ENCODE peak calls at places on chromosome 2, in ten cellular contexts. F is Karpas-422, R is pancreas, T is bronchial epithelial cell, C is testis, I is uterus, A is cardiac fibroblast, P is adipocyte, J is aorta, W is suprapubic skin. K is an unnamed sample.

GRCh38 chr2:224041554-224041953 is 2.5 kb upstream of the SERPINE2 start:
- DNase-seq in A (no peak), J (no peak), P (no peak), F (no peak), I (no peak), T (no peak), W (no peak), C (no peak), R (no peak), K (no peak)

GRCh38 chr2:207159002-207159401 is 6.7 kb downstream of the KLF7 start:
- DNase-seq in P (no peak), I (no peak), F (no peak), C (no peak), R (no peak), A (peak), W (no peak), J (no peak), T (no peak), K (no peak)

GRCh38 chr2:27902143-27902542 is 11.6 kb downstream of the BABAM2 start:
- DNase-seq in C (no peak), A (no peak), W (no peak), T (no peak), I (no peak), J (no peak), R (no peak), F (no peak), P (no peak), K (no peak)

GRCh38 chr2:58925676-58926081 is 684.6 kb upstream of the FANCL start:
- DNase-seq in P (peak), I (no peak), J (no peak), T (no peak), A (peak), W (no peak), C (no peak), F (no peak), R (no peak), K (peak)

GRCh38 chr2:26461601-26462023 is 16.3 kb downstream of the OTOF start:
- DNase-seq in P (no peak), A (no peak), I (no peak), C (no peak), R (no peak), F (no peak), T (no peak), W (peak), J (peak), K (no peak)

GRCh38 chr2:44321360-44321759 is 39.9 kb downstream of the PREPL start:
- DNase-seq in R (no peak), W (no peak), I (no peak), J (no peak), T (no peak), C (no peak), A (no peak), P (no peak), F (no peak), K (no peak)

GRCh38 chr2:238021327-238021726 is 39.5 kb upstream of the SCLY start:
- DNase-seq in F (no peak), I (no peak), P (no peak), A (peak), W (no peak), J (no peak), C (no peak), T (peak), R (no peak), K (no peak)

GRCh38 chr2:144630459-144631215 is 110.7 kb upstream of the ZEB2 start:
- DNase-seq in W (no peak), T (no peak), C (no peak), J (no peak), F (no peak), R (no peak), I (no peak), A (peak), P (no peak), K (peak)

GRCh38 chr2:10042301-10043161 is 819 bp upstream of the KLF11 start:
- DNase-seq in R (peak), I (peak), J (peak), C (peak), A (peak), T (no peak), P (peak), F (no peak), W (peak), K (peak)

GRCh38 chr2:96870631-96871255 is 863 bp upstream of the SEMA4C start:
- DNase-seq in T (no peak), A (no peak), J (peak), C (peak), W (no peak), I (peak), F (no peak), P (no peak), R (no peak), K (no peak)

GRCh38 chr2:205133544-205133943 is 548.8 kb upstream of the NRP2 start:
- DNase-seq in P (peak), F (no peak), A (peak), W (no peak), C (no peak), I (no peak), R (no peak), J (peak), T (no peak), K (peak)

GRCh38 chr2:121232626-121233265 is 52.3 kb downstream of the TFCP2L1 start:
- DNase-seq in P (no peak), W (no peak), T (no peak), F (no peak), R (no peak), I (no peak), A (no peak), J (no peak), C (no peak), K (no peak)

GRCh38 chr2:170711196-170711773 is 3.9 kb upstream of the SP5 start:
- DNase-seq in C (no peak), W (no peak), T (no peak), F (no peak), J (no peak), P (no peak), A (no peak), R (no peak), I (no peak), K (no peak)

GRCh38 chr2:68434981-68435380 is 32.1 kb downstream of the FBXO48 start:
- DNase-seq in F (peak), P (no peak), R (no peak), T (no peak), I (no peak), A (no peak), J (no peak), W (no peak), C (no peak), K (no peak)

GRCh38 chr2:159558479-159558878 is 57.9 kb downstream of the BAZ2B start:
- DNase-seq in R (no peak), W (no peak), J (no peak), A (peak), I (no peak), T (no peak), P (no peak), F (no peak), C (no peak), K (no peak)

GRCh38 chr2:84971799-84972790 is 1.1 kb downstream of the KCMF1 start:
- DNase-seq in A (peak), F (peak), R (peak), J (peak), I (peak), W (peak), P (peak), T (peak), C (peak), K (no peak)

GRCh38 chr2:191020742-191021381 is 6.9 kb upstream of the STAT1 start:
- DNase-seq in J (no peak), F (peak), R (no peak), A (peak), T (peak), P (peak), W (no peak), C (peak), I (peak), K (peak)

GRCh38 chr2:85684806-85685205 is 9.4 kb upstream of the GNLY start:
- DNase-seq in P (no peak), C (no peak), W (no peak), J (no peak), T (no peak), F (no peak), A (no peak), I (no peak), R (no peak), K (no peak)

GRCh38 chr2:12177995-12178760 is 431.7 kb downstream of the LPIN1 start:
- DNase-seq in C (no peak), W (no peak), P (no peak), F (no peak), I (no peak), J (no peak), A (no peak), T (no peak), R (no peak), K (no peak)

GRCh38 chr2:204109681-204110080 is 173.1 kb downstream of the ICOS start:
- DNase-seq in W (no peak), P (no peak), C (no peak), F (no peak), R (no peak), T (no peak), I (peak), A (no peak), J (no peak), K (no peak)

GRCh38 chr2:120622159-120622869 is 113.4 kb upstream of the GLI2 start:
- DNase-seq in W (no peak), F (no peak), A (no peak), R (no peak), J (no peak), T (no peak), P (no peak), I (no peak), C (no peak), K (no peak)

GRCh38 chr2:29841386-29842004 is 79.9 kb downstream of the ALK start:
- DNase-seq in I (no peak), W (no peak), T (peak), J (no peak), A (peak), C (peak), P (peak), R (no peak), F (peak), K (no peak)

GRCh38 chr2:96574364-96574763 is 37.8 kb downstream of the ARID5A start:
- DNase-seq in R (no peak), A (no peak), W (no peak), T (no peak), C (no peak), J (no peak), P (no peak), F (no peak), I (no peak), K (no peak)

GRCh38 chr2:105541189-105542050 is 142.6 kb upstream of the FHL2 start:
- DNase-seq in P (no peak), F (no peak), W (peak), J (no peak), I (no peak), A (no peak), C (no peak), T (peak), R (no peak), K (no peak)

GRCh38 chr2:134120160-134120717 is 133.6 kb upstream of the MGAT5 start:
- DNase-seq in F (peak), R (no peak), J (peak), C (no peak), A (no peak), W (no peak), I (peak), T (no peak), P (no peak), K (no peak)

GRCh38 chr2:157107877-157108276 is 149.6 kb upstream of the GALNT5 start:
- DNase-seq in R (no peak), A (peak), I (no peak), W (no peak), P (no peak), F (no peak), T (peak), C (no peak), J (no peak), K (peak)

GRCh38 chr2:189096769-189097447 is 82.7 kb downstream of the COL5A2 start:
- DNase-seq in P (peak), C (no peak), T (peak), J (no peak), W (no peak), F (no peak), I (no peak), R (no peak), A (peak), K (peak)

GRCh38 chr2:8582191-8582849 is 99.5 kb upstream of the ID2 start:
- DNase-seq in P (no peak), I (no peak), A (no peak), T (no peak), W (peak), F (no peak), J (no peak), R (no peak), C (no peak), K (no peak)

GRCh38 chr2:173831312-173832229 is 133.6 kb downstream of the SP3 start:
- DNase-seq in P (peak), I (peak), A (peak), C (peak), F (no peak), R (peak), W (no peak), T (no peak), J (peak), K (peak)

GRCh38 chr2:64400103-64400728 is 53.7 kb upstream of the LGALSL start:
- DNase-seq in F (no peak), J (no peak), C (no peak), W (no peak), R (no peak), I (no peak), T (peak), P (no peak), A (no peak), K (no peak)

GRCh38 chr2:156399950-156400703 is 36.1 kb upstream of the GPD2 start:
- DNase-seq in T (peak), W (peak), F (no peak), P (peak), I (peak), A (no peak), C (peak), R (peak), J (peak), K (peak)

GRCh38 chr2:235026137-235026536 is 74.3 kb downstream of the SH3BP4 start:
- DNase-seq in I (no peak), T (peak), A (peak), W (no peak), F (no peak), P (peak), C (no peak), R (peak), J (no peak), K (peak)

GRCh38 chr2:235028646-235029045 is 76.8 kb downstream of the SH3BP4 start:
- DNase-seq in I (no peak), F (no peak), J (no peak), P (no peak), R (no peak), W (no peak), C (no peak), T (no peak), A (no peak), K (no peak)

GRCh38 chr2:235027558-235028214 is 75.9 kb downstream of the SH3BP4 start:
- DNase-seq in P (peak), A (peak), I (no peak), F (no peak), W (no peak), R (no peak), J (no peak), C (peak), T (peak), K (no peak)

GRCh38 chr2:235024951-235025773 is 73.3 kb downstream of the SH3BP4 start:
- DNase-seq in P (no peak), R (no peak), J (no peak), F (no peak), C (no peak), A (no peak), W (no peak), T (no peak), I (no peak), K (no peak)

GRCh38 chr2:235026649-235027557 is 75.1 kb downstream of the SH3BP4 start:
- DNase-seq in T (peak), I (no peak), J (no peak), A (peak), F (no peak), W (no peak), P (peak), R (peak), C (peak), K (no peak)
- H3K4me3 ChIP-seq in T (peak), I (no peak), J (no peak), A (no peak), F (no peak), W (peak), P (peak), R (no peak), C (no peak), K (no peak)

GRCh38 chr2:200618590-200619021 is 32.8 kb downstream of the AOX1 start:
- DNase-seq in P (peak), R (no peak), C (peak), T (peak), J (no peak), F (no peak), I (no peak), W (no peak), A (peak), K (peak)

GRCh38 chr2:200619275-200619674 is 33.5 kb downstream of the AOX1 start:
- DNase-seq in J (no peak), A (no peak), T (peak), C (no peak), I (no peak), R (peak), F (no peak), W (no peak), P (no peak), K (no peak)

GRCh38 chr2:200625317-200625716 is 39.5 kb downstream of the AOX1 start:
- DNase-seq in C (no peak), A (no peak), W (no peak), T (no peak), R (no peak), J (no peak), I (no peak), F (no peak), P (no peak), K (no peak)

GRCh38 chr2:200624660-200625059 is 38.8 kb downstream of the AOX1 start:
- DNase-seq in T (peak), J (no peak), W (no peak), P (peak), C (no peak), A (peak), R (no peak), F (no peak), I (no peak), K (peak)

DNA sequence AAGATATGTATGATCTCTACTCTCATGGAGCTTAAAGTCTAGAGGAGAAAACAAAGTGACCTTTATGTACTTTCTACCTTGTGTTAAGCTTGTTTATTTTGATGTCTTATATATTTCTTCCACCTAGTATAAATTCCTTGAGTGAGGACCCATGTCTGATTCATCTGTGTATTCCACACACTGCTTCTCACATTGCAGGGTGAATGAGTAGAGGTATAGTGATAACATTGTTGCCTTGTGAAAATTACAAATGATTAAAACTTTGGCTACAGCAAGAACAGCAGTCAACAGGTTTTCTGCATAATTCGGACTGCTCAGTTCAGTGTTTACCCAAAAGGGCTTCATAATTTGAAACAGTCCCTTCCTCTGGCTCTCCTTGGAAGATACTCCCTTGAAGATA is 36.3 kb downstream of the AOX1 start:
- DNase-seq in T (no peak), C (peak), P (no peak), A (no peak), R (no peak), I (no peak), W (no peak), J (no peak), F (no peak), K (no peak)
- H3K4me3 ChIP-seq in T (no peak), C (no peak), P (peak), A (no peak), R (no peak), I (no peak), W (no peak), J (no peak), F (no peak), K (no peak)

GRCh38 chr2:53859354-53860159 is at the start of gene GPR75:
- DNase-seq in I (no peak), C (no peak), A (peak), W (no peak), P (peak), J (peak), R (peak), T (peak), F (no peak), K (no peak)
- H3K4me3 ChIP-seq in I (peak), C (peak), A (peak), W (peak), P (peak), J (no peak), R (peak), T (peak), F (no peak), K (peak)

GRCh38 chr2:55283083-55283482 is 14.1 kb upstream of the MTIF2 start:
- DNase-seq in R (no peak), W (no peak), I (no peak), T (no peak), C (no peak), P (no peak), F (no peak), J (no peak), A (no peak), K (no peak)
- H3K4me3 ChIP-seq in R (peak), W (peak), I (no peak), T (no peak), C (peak), P (peak), F (peak), J (no peak), A (no peak), K (no peak)

DNA sequence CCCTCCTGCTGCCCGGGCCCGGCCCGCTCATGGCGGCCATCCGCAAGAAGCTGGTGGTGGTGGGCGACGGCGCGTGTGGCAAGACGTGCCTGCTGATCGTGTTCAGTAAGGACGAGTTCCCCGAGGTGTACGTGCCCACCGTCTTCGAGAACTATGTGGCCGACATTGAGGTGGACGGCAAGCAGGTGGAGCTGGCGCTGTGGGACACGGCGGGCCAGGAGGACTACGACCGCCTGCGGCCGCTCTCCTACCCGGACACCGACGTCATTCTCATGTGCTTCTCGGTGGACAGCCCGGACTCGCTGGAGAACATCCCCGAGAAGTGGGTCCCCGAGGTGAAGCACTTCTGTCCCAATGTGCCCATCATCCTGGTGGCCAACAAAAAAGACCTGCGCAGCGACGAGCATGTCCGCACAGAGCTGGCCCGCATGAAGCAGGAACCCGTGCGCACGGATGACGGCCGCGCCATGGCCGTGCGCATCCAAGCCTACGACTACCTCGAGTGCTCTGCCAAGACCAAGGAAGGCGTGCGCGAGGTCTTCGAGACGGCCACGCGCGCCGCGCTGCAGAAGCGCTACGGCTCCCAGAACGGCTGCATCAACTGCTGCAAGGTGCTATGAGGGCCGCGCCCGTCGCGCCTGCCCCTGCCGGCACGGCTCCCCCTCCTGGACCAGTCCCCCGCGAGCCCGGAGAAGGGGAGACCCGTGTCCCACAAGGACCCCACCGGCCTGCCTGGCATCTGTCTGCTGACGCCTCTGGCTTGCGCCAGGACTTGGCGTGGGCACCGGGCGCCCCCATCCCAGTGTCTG is 767 bp downstream of the RHOB start:
- DNase-seq in T (no peak), P (peak), C (peak), I (peak), W (peak), F (no peak), J (peak), A (peak), R (peak), K (no peak)
- H3K4me3 ChIP-seq in T (peak), P (peak), C (peak), I (peak), W (peak), F (no peak), J (peak), A (peak), R (peak), K (peak)